ENCODE peak calls at places on chromosomes 2 and 18, in four cellular contexts. One of them, this sample, is unnamed. For H3K27me3 and H3K9me3, the result is how much of the 10 kb centered on the place peaks cover.

GRCh38 chr2:190519975-190520767 is 14.4 kb downstream of the NEMP2 start:
- DNase-seq in neuronal stem cell: no peak
- DNase-seq in breast epithelium: no peak
- DNase-seq in hepatocyte: no peak
- DNase-seq in this sample: no peak

GRCh38 chr2:197108758-197109157 is 182.3 kb upstream of the PGAP1 start:
- DNase-seq in hepatocyte: no peak
- DNase-seq in breast epithelium: no peak
- DNase-seq in neuronal stem cell: no peak
- DNase-seq in this sample: no peak

GRCh38 chr2:120445431-120446143 is 99.7 kb downstream of the INHBB start:
- DNase-seq in neuronal stem cell: no peak
- DNase-seq in breast epithelium: no peak
- DNase-seq in hepatocyte: no peak
- DNase-seq in this sample: no peak

GRCh38 chr2:37585295-37585908 is 86.0 kb downstream of the CDC42EP3 start:
- DNase-seq in hepatocyte: peak
- DNase-seq in breast epithelium: no peak
- DNase-seq in neuronal stem cell: no peak
- DNase-seq in this sample: no peak

GRCh38 chr18:62526098-62527025 is 3.5 kb downstream of the ZCCHC2 start:
- DNase-seq in breast epithelium: peak
- DNase-seq in hepatocyte: peak
- DNase-seq in neuronal stem cell: peak
- DNase-seq in this sample: peak

GRCh38 chr2:44943693-44944101 is 2.2 kb downstream of the SIX3 start:
- DNase-seq in neuronal stem cell: no peak
- DNase-seq in breast epithelium: no peak
- DNase-seq in hepatocyte: no peak
- DNase-seq in this sample: no peak

GRCh38 chr2:177328056-177328455 is 63.5 kb upstream of the NFE2L2 start:
- DNase-seq in neuronal stem cell: no peak
- DNase-seq in breast epithelium: no peak
- DNase-seq in hepatocyte: no peak
- DNase-seq in this sample: no peak

GRCh38 chr2:169393068-169393590 is 30.8 kb upstream of the LRP2 start:
- DNase-seq in breast epithelium: peak
- DNase-seq in neuronal stem cell: no peak
- DNase-seq in hepatocyte: peak
- DNase-seq in this sample: no peak

GRCh38 chr18:76450452-76450851 is 44.6 kb downstream of the ZNF516 start:
- DNase-seq in hepatocyte: no peak
- DNase-seq in breast epithelium: peak
- DNase-seq in neuronal stem cell: no peak
- DNase-seq in this sample: no peak

GRCh38 chr2:98578231-98578630 is 30.1 kb downstream of the COA5 start:
- DNase-seq in hepatocyte: no peak
- DNase-seq in neuronal stem cell: no peak
- DNase-seq in breast epithelium: no peak
- DNase-seq in this sample: no peak

GRCh38 chr2:133363884-133364283 is 204.4 kb downstream of the NCKAP5 start:
- DNase-seq in hepatocyte: no peak
- DNase-seq in breast epithelium: no peak
- DNase-seq in neuronal stem cell: no peak
- DNase-seq in this sample: no peak

GRCh38 chr2:149828506-149829210 is 241.1 kb upstream of the MMADHC start:
- DNase-seq in neuronal stem cell: no peak
- DNase-seq in hepatocyte: no peak
- DNase-seq in breast epithelium: no peak
- DNase-seq in this sample: no peak

GRCh38 chr2:64463784-64464183 is 9.8 kb downstream of the LGALSL start:
- DNase-seq in neuronal stem cell: no peak
- DNase-seq in hepatocyte: no peak
- DNase-seq in breast epithelium: no peak
- DNase-seq in this sample: no peak

GRCh38 chr2:186739739-186740138 is 45.9 kb downstream of the FAM171B start:
- DNase-seq in neuronal stem cell: no peak
- DNase-seq in hepatocyte: no peak
- DNase-seq in breast epithelium: no peak
- DNase-seq in this sample: no peak

GRCh38 chr2:32504877-32505478 is 122.9 kb upstream of the TTC27 start:
- DNase-seq in hepatocyte: no peak
- DNase-seq in breast epithelium: no peak
- DNase-seq in neuronal stem cell: no peak
- DNase-seq in this sample: no peak

GRCh38 chr18:73980289-73980979 is 167.2 kb downstream of the FBXO15 start:
- DNase-seq in hepatocyte: peak
- DNase-seq in breast epithelium: no peak
- DNase-seq in neuronal stem cell: peak
- DNase-seq in this sample: no peak

GRCh38 chr2:133773862-133774674 is 205.8 kb upstream of the NCKAP5 start:
- DNase-seq in neuronal stem cell: no peak
- DNase-seq in hepatocyte: no peak
- DNase-seq in breast epithelium: peak
- DNase-seq in this sample: no peak

GRCh38 chr18:3985664-3986063 is 469.4 kb downstream of the DLGAP1 start:
- DNase-seq in breast epithelium: no peak
- DNase-seq in neuronal stem cell: no peak
- DNase-seq in hepatocyte: no peak
- DNase-seq in this sample: no peak

GRCh38 chr2:65349863-65350262 is 82.5 kb downstream of the SPRED2 start:
- DNase-seq in neuronal stem cell: no peak
- DNase-seq in breast epithelium: no peak
- DNase-seq in hepatocyte: peak
- DNase-seq in this sample: no peak

GRCh38 chr18:32126538-32126937 is 34.9 kb downstream of the RNF138 start:
- DNase-seq in neuronal stem cell: no peak
- DNase-seq in breast epithelium: no peak
- DNase-seq in hepatocyte: no peak
- DNase-seq in this sample: no peak

GRCh38 chr18:11658989-11659388 is 30.1 kb upstream of the GNAL start:
- DNase-seq in neuronal stem cell: no peak
- DNase-seq in hepatocyte: peak
- DNase-seq in breast epithelium: no peak
- DNase-seq in this sample: no peak

GRCh38 chr2:27494284-27494943 is 586 bp downstream of the FNDC4 start:
- DNase-seq in hepatocyte: peak
- DNase-seq in breast epithelium: peak
- DNase-seq in neuronal stem cell: peak
- DNase-seq in this sample: no peak

GRCh38 chr2:230925443-230925878 is 419 bp upstream of the GPR55 start:
- DNase-seq in breast epithelium: no peak
- DNase-seq in neuronal stem cell: no peak
- DNase-seq in hepatocyte: no peak
- DNase-seq in this sample: no peak

GRCh38 chr2:43818761-43819160 is 19.9 kb downstream of the ABCG5 start:
- DNase-seq in neuronal stem cell: no peak
- DNase-seq in hepatocyte: peak
- DNase-seq in breast epithelium: no peak
- DNase-seq in this sample: no peak

GRCh38 chr18:31819106-31819924 is 58.6 kb upstream of the SLC25A52 start:
- DNase-seq in hepatocyte: peak
- DNase-seq in neuronal stem cell: peak
- DNase-seq in breast epithelium: no peak
- DNase-seq in this sample: no peak

GRCh38 chr18:2451556-2451955 is 119.7 kb downstream of the METTL4 start:
- DNase-seq in breast epithelium: no peak
- DNase-seq in hepatocyte: no peak
- DNase-seq in neuronal stem cell: no peak
- DNase-seq in this sample: no peak

GRCh38 chr2:48249093-48249492 is 280.9 kb upstream of the STON1 start:
- DNase-seq in breast epithelium: no peak
- DNase-seq in neuronal stem cell: no peak
- DNase-seq in hepatocyte: no peak
- DNase-seq in this sample: no peak

GRCh38 chr2:67048314-67048713 is 348.8 kb upstream of the ETAA1 start:
- DNase-seq in hepatocyte: no peak
- DNase-seq in breast epithelium: no peak
- DNase-seq in neuronal stem cell: no peak
- DNase-seq in this sample: no peak

GRCh38 chr2:37614061-37614802 is 57.2 kb downstream of the CDC42EP3 start:
- DNase-seq in hepatocyte: peak
- DNase-seq in neuronal stem cell: no peak
- DNase-seq in breast epithelium: no peak
- DNase-seq in this sample: no peak

GRCh38 chr2:32611771-32612170 is 16.1 kb upstream of the TTC27 start:
- DNase-seq in neuronal stem cell: no peak
- DNase-seq in hepatocyte: no peak
- DNase-seq in breast epithelium: no peak
- DNase-seq in this sample: no peak

GRCh38 chr2:158181171-158181570 is 79.5 kb downstream of the UPP2 start:
- DNase-seq in neuronal stem cell: no peak
- DNase-seq in breast epithelium: no peak
- DNase-seq in hepatocyte: no peak
- DNase-seq in this sample: no peak

GRCh38 chr18:8367217-8367988 is 241.8 kb upstream of the RAB12 start:
- DNase-seq in hepatocyte: peak
- DNase-seq in neuronal stem cell: peak
- DNase-seq in breast epithelium: no peak
- DNase-seq in this sample: no peak

GRCh38 chr2:172448544-172449267 is 21.3 kb downstream of the ITGA6 start:
- DNase-seq in breast epithelium: no peak
- DNase-seq in neuronal stem cell: no peak
- DNase-seq in hepatocyte: no peak
- DNase-seq in this sample: no peak

GRCh38 chr2:107303964-107304363 is 418.0 kb upstream of the ST6GAL2 start:
- DNase-seq in breast epithelium: no peak
- DNase-seq in neuronal stem cell: no peak
- DNase-seq in hepatocyte: no peak
- DNase-seq in this sample: no peak

DNA sequence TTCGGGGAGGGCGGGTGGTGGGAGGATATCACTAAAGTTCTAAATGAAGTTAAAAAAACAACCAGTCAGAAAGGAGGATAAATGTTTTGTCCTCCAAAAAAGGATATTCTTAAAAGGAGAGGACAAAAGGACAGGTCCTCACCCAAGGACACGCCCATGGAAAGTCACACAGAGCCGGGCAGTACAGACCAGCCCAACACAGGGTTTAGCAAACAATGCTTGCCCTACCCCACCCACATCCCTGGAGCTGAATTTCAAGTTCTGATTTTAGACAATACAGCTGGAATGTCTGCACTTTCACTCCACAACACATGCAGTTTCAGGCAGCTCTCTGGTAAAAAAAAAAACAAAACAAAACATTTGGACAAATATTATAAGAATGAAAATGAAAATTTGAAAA is 67.9 kb downstream of the SLC9A4 start:
- DNase-seq in neuronal stem cell: no peak
- DNase-seq in hepatocyte: peak
- DNase-seq in breast epithelium: no peak
- DNase-seq in this sample: no peak
- H3K27me3 ChIP-seq in neuronal stem cell: under half
- H3K27me3 ChIP-seq in hepatocyte: under half
- H3K27me3 ChIP-seq in breast epithelium: under half
- H3K27me3 ChIP-seq in this sample: under half

GRCh38 chr2:4715065-4715464 is 977.1 kb upstream of the SOX11 start:
- DNase-seq in hepatocyte: no peak
- DNase-seq in neuronal stem cell: no peak
- DNase-seq in breast epithelium: no peak
- DNase-seq in this sample: no peak
- H3K9me3 ChIP-seq in hepatocyte: under half
- H3K9me3 ChIP-seq in neuronal stem cell: under half
- H3K9me3 ChIP-seq in breast epithelium: under half
- H3K9me3 ChIP-seq in this sample: under half

GRCh38 chr2:231928901-231929725 is 2.9 kb upstream of the NPPC start:
- DNase-seq in neuronal stem cell: no peak
- DNase-seq in hepatocyte: no peak
- DNase-seq in breast epithelium: no peak
- DNase-seq in this sample: no peak
- H3K27me3 ChIP-seq in neuronal stem cell: half or more
- H3K27me3 ChIP-seq in hepatocyte: half or more
- H3K27me3 ChIP-seq in breast epithelium: under half
- H3K27me3 ChIP-seq in this sample: under half

GRCh38 chr2:121547646-121548045 is 17.0 kb downstream of the RNU4ATAC start:
- DNase-seq in neuronal stem cell: no peak
- DNase-seq in breast epithelium: no peak
- DNase-seq in hepatocyte: no peak
- DNase-seq in this sample: no peak
- H3K9me3 ChIP-seq in neuronal stem cell: under half
- H3K9me3 ChIP-seq in breast epithelium: under half
- H3K9me3 ChIP-seq in hepatocyte: under half
- H3K9me3 ChIP-seq in this sample: under half

GRCh38 chr2:47043142-47043890 is 111.8 kb downstream of the STPG4 start:
- DNase-seq in breast epithelium: peak
- DNase-seq in hepatocyte: peak
- DNase-seq in neuronal stem cell: no peak
- DNase-seq in this sample: no peak
- H3K27me3 ChIP-seq in breast epithelium: under half
- H3K27me3 ChIP-seq in hepatocyte: under half
- H3K27me3 ChIP-seq in neuronal stem cell: under half
- H3K27me3 ChIP-seq in this sample: under half

DNA sequence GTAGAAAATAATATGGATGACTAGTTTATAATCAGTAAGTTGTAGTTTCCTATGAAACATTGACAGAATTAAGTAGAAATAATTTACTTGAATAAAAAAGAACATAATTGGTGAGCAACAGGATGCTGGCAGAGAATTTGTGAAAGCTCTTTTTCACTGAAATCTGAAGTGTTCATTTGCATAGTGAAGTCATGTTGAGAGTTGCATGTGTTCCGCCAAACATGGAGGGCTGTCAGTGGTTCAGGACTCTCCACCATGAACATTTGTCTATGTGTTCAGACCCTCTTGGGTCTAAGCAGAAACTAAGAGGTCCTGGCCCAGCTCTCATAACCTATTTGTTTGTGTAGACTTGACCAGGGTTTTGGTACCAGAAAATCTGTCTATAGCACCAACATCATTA is 182.5 kb upstream of the LINC00305 start:
- DNase-seq in neuronal stem cell: no peak
- DNase-seq in hepatocyte: no peak
- DNase-seq in breast epithelium: no peak
- DNase-seq in this sample: no peak
- H3K9me3 ChIP-seq in neuronal stem cell: under half
- H3K9me3 ChIP-seq in hepatocyte: under half
- H3K9me3 ChIP-seq in breast epithelium: under half
- H3K9me3 ChIP-seq in this sample: under half

GRCh38 chr2:217276433-217276832 is 416.6 kb upstream of the TNP1 start:
- DNase-seq in neuronal stem cell: no peak
- DNase-seq in hepatocyte: no peak
- DNase-seq in breast epithelium: no peak
- DNase-seq in this sample: no peak
- H3K27me3 ChIP-seq in neuronal stem cell: under half
- H3K27me3 ChIP-seq in hepatocyte: under half
- H3K27me3 ChIP-seq in breast epithelium: under half
- H3K27me3 ChIP-seq in this sample: under half

GRCh38 chr2:30500699-30501098 is 53.7 kb downstream of the LCLAT1 start:
- DNase-seq in hepatocyte: no peak
- DNase-seq in breast epithelium: no peak
- DNase-seq in neuronal stem cell: no peak
- DNase-seq in this sample: no peak
- H3K9me3 ChIP-seq in hepatocyte: under half
- H3K9me3 ChIP-seq in breast epithelium: under half
- H3K9me3 ChIP-seq in neuronal stem cell: under half
- H3K9me3 ChIP-seq in this sample: under half